ENCODE peak calls at places on chromosomes 11 and 22, in four cellular contexts. One of them, this sample, is unnamed.

GRCh38 chr11:125532668-125533067 is 36.6 kb upstream of the FEZ1 start:
- DNase-seq in stimulated activated CD8-positive, alpha-beta memory T cell treated with anti-CD3 and anti-CD28 coated beads, Interleukin-4, amount 100 ng/mL, for 1 hour: no peak
- DNase-seq in left colon: no peak
- DNase-seq in retinal pigment epithelial cell: no peak
- DNase-seq in this sample: no peak

GRCh38 chr11:831132-831864 is 1.5 kb upstream of the CD151 start:
- DNase-seq in left colon: no peak
- DNase-seq in retinal pigment epithelial cell: peak; percentile 43
- DNase-seq in stimulated activated CD8-positive, alpha-beta memory T cell treated with anti-CD3 and anti-CD28 coated beads, Interleukin-4, amount 100 ng/mL, for 1 hour: no peak
- DNase-seq in this sample: no peak

GRCh38 chr11:58292017-58292416 is 24.0 kb upstream of the OR10W1 start:
- DNase-seq in left colon: no peak
- DNase-seq in retinal pigment epithelial cell: no peak
- DNase-seq in stimulated activated CD8-positive, alpha-beta memory T cell treated with anti-CD3 and anti-CD28 coated beads, Interleukin-4, amount 100 ng/mL, for 1 hour: no peak
- DNase-seq in this sample: no peak

GRCh38 chr22:47161631-47162030 is 399.2 kb downstream of the TBC1D22A start:
- DNase-seq in stimulated activated CD8-positive, alpha-beta memory T cell treated with anti-CD3 and anti-CD28 coated beads, Interleukin-4, amount 100 ng/mL, for 1 hour: no peak
- DNase-seq in retinal pigment epithelial cell: no peak
- DNase-seq in left colon: no peak
- DNase-seq in this sample: no peak

GRCh38 chr22:46852771-46853170 is 90.3 kb downstream of the TBC1D22A start:
- DNase-seq in stimulated activated CD8-positive, alpha-beta memory T cell treated with anti-CD3 and anti-CD28 coated beads, Interleukin-4, amount 100 ng/mL, for 1 hour: no peak
- DNase-seq in left colon: no peak
- DNase-seq in retinal pigment epithelial cell: no peak
- DNase-seq in this sample: no peak

GRCh38 chr11:107695446-107695845 is 16.4 kb downstream of the SLN start:
- DNase-seq in left colon: no peak
- DNase-seq in retinal pigment epithelial cell: no peak
- DNase-seq in stimulated activated CD8-positive, alpha-beta memory T cell treated with anti-CD3 and anti-CD28 coated beads, Interleukin-4, amount 100 ng/mL, for 1 hour: no peak
- DNase-seq in this sample: no peak

GRCh38 chr11:68038718-68039525 is at the start of gene TCIRG1:
- DNase-seq in retinal pigment epithelial cell: no peak
- DNase-seq in stimulated activated CD8-positive, alpha-beta memory T cell treated with anti-CD3 and anti-CD28 coated beads, Interleukin-4, amount 100 ng/mL, for 1 hour: peak; percentile 17
- DNase-seq in left colon: peak; percentile 90
- DNase-seq in this sample: no peak

GRCh38 chr11:130448416-130449068 is at the start of gene ADAMTS15:
- DNase-seq in left colon: peak; percentile 81
- DNase-seq in retinal pigment epithelial cell: peak; percentile 61
- DNase-seq in stimulated activated CD8-positive, alpha-beta memory T cell treated with anti-CD3 and anti-CD28 coated beads, Interleukin-4, amount 100 ng/mL, for 1 hour: no peak
- DNase-seq in this sample: peak; percentile 40

GRCh38 chr11:119516060-119516459 is 93.1 kb upstream of the THY1 start:
- DNase-seq in stimulated activated CD8-positive, alpha-beta memory T cell treated with anti-CD3 and anti-CD28 coated beads, Interleukin-4, amount 100 ng/mL, for 1 hour: no peak
- DNase-seq in left colon: no peak
- DNase-seq in retinal pigment epithelial cell: no peak
- DNase-seq in this sample: no peak

GRCh38 chr11:121881806-121882205 is 234.2 kb downstream of the BLID start:
- DNase-seq in left colon: no peak
- DNase-seq in stimulated activated CD8-positive, alpha-beta memory T cell treated with anti-CD3 and anti-CD28 coated beads, Interleukin-4, amount 100 ng/mL, for 1 hour: no peak
- DNase-seq in retinal pigment epithelial cell: no peak
- DNase-seq in this sample: no peak

GRCh38 chr11:1830500-1831223 is 4.1 kb upstream of the SYT8 start:
- DNase-seq in left colon: peak; percentile 85
- DNase-seq in retinal pigment epithelial cell: no peak
- DNase-seq in stimulated activated CD8-positive, alpha-beta memory T cell treated with anti-CD3 and anti-CD28 coated beads, Interleukin-4, amount 100 ng/mL, for 1 hour: no peak
- DNase-seq in this sample: no peak

GRCh38 chr11:3155216-3155615 is 9.9 kb downstream of the OSBPL5 start:
- DNase-seq in retinal pigment epithelial cell: no peak
- DNase-seq in stimulated activated CD8-positive, alpha-beta memory T cell treated with anti-CD3 and anti-CD28 coated beads, Interleukin-4, amount 100 ng/mL, for 1 hour: no peak
- DNase-seq in left colon: peak; percentile 6
- DNase-seq in this sample: no peak

GRCh38 chr11:114244995-114245394 is 51.2 kb upstream of the NNMT start:
- DNase-seq in stimulated activated CD8-positive, alpha-beta memory T cell treated with anti-CD3 and anti-CD28 coated beads, Interleukin-4, amount 100 ng/mL, for 1 hour: no peak
- DNase-seq in left colon: no peak
- DNase-seq in retinal pigment epithelial cell: no peak
- DNase-seq in this sample: no peak

GRCh38 chr11:127006311-127006710 is 5.7 kb upstream of the KIRREL3 start:
- DNase-seq in retinal pigment epithelial cell: no peak
- DNase-seq in stimulated activated CD8-positive, alpha-beta memory T cell treated with anti-CD3 and anti-CD28 coated beads, Interleukin-4, amount 100 ng/mL, for 1 hour: no peak
- DNase-seq in left colon: no peak
- DNase-seq in this sample: no peak

GRCh38 chr11:35618497-35619029 is 303 bp downstream of the FJX1 start:
- DNase-seq in retinal pigment epithelial cell: no peak
- DNase-seq in left colon: peak; percentile 13
- DNase-seq in stimulated activated CD8-positive, alpha-beta memory T cell treated with anti-CD3 and anti-CD28 coated beads, Interleukin-4, amount 100 ng/mL, for 1 hour: no peak
- DNase-seq in this sample: no peak

GRCh38 chr22:40679964-40680818 is 907 bp downstream of the MCHR1 start:
- DNase-seq in left colon: no peak
- DNase-seq in stimulated activated CD8-positive, alpha-beta memory T cell treated with anti-CD3 and anti-CD28 coated beads, Interleukin-4, amount 100 ng/mL, for 1 hour: no peak
- DNase-seq in retinal pigment epithelial cell: no peak
- DNase-seq in this sample: no peak

GRCh38 chr11:88398372-88399140 is 61.0 kb upstream of the CTSC start:
- DNase-seq in retinal pigment epithelial cell: no peak
- DNase-seq in stimulated activated CD8-positive, alpha-beta memory T cell treated with anti-CD3 and anti-CD28 coated beads, Interleukin-4, amount 100 ng/mL, for 1 hour: no peak
- DNase-seq in left colon: no peak
- DNase-seq in this sample: no peak

GRCh38 chr11:28259177-28259843 is 151.1 kb downstream of the METTL15 start:
- DNase-seq in left colon: no peak
- DNase-seq in retinal pigment epithelial cell: no peak
- DNase-seq in stimulated activated CD8-positive, alpha-beta memory T cell treated with anti-CD3 and anti-CD28 coated beads, Interleukin-4, amount 100 ng/mL, for 1 hour: no peak
- DNase-seq in this sample: no peak

GRCh38 chr11:79097279-79097875 is 343.5 kb downstream of the TENM4 start:
- DNase-seq in left colon: no peak
- DNase-seq in retinal pigment epithelial cell: no peak
- DNase-seq in stimulated activated CD8-positive, alpha-beta memory T cell treated with anti-CD3 and anti-CD28 coated beads, Interleukin-4, amount 100 ng/mL, for 1 hour: no peak
- DNase-seq in this sample: no peak

GRCh38 chr11:93585758-93586157 is 42.6 kb upstream of the SMCO4 start:
- DNase-seq in retinal pigment epithelial cell: peak; percentile 39
- DNase-seq in left colon: no peak
- DNase-seq in stimulated activated CD8-positive, alpha-beta memory T cell treated with anti-CD3 and anti-CD28 coated beads, Interleukin-4, amount 100 ng/mL, for 1 hour: no peak
- DNase-seq in this sample: no peak

GRCh38 chr22:22450343-22450839 is 58.2 kb downstream of the ZNF280B start:
- DNase-seq in left colon: peak; percentile 45
- DNase-seq in retinal pigment epithelial cell: no peak
- DNase-seq in stimulated activated CD8-positive, alpha-beta memory T cell treated with anti-CD3 and anti-CD28 coated beads, Interleukin-4, amount 100 ng/mL, for 1 hour: no peak
- DNase-seq in this sample: no peak

GRCh38 chr11:9862981-9863380 is 199.1 kb downstream of the SWAP70 start:
- DNase-seq in left colon: no peak
- DNase-seq in retinal pigment epithelial cell: no peak
- DNase-seq in stimulated activated CD8-positive, alpha-beta memory T cell treated with anti-CD3 and anti-CD28 coated beads, Interleukin-4, amount 100 ng/mL, for 1 hour: no peak
- DNase-seq in this sample: no peak

GRCh38 chr11:23212829-23213228 is 352.6 kb upstream of the CCDC179 start:
- DNase-seq in retinal pigment epithelial cell: no peak
- DNase-seq in left colon: no peak
- DNase-seq in stimulated activated CD8-positive, alpha-beta memory T cell treated with anti-CD3 and anti-CD28 coated beads, Interleukin-4, amount 100 ng/mL, for 1 hour: no peak
- DNase-seq in this sample: no peak

GRCh38 chr22:41401781-41402648 is 20.3 kb downstream of the TEF start:
- DNase-seq in left colon: peak; percentile 87
- DNase-seq in retinal pigment epithelial cell: peak; percentile 92
- DNase-seq in stimulated activated CD8-positive, alpha-beta memory T cell treated with anti-CD3 and anti-CD28 coated beads, Interleukin-4, amount 100 ng/mL, for 1 hour: no peak
- DNase-seq in this sample: no peak

GRCh38 chr22:44111562-44112155 is 69.1 kb upstream of the PARVG start:
- DNase-seq in retinal pigment epithelial cell: no peak
- DNase-seq in left colon: no peak
- DNase-seq in stimulated activated CD8-positive, alpha-beta memory T cell treated with anti-CD3 and anti-CD28 coated beads, Interleukin-4, amount 100 ng/mL, for 1 hour: no peak
- DNase-seq in this sample: no peak

GRCh38 chr11:2217211-2218081 is 45.8 kb upstream of the TH start:
- DNase-seq in left colon: no peak
- DNase-seq in retinal pigment epithelial cell: no peak
- DNase-seq in stimulated activated CD8-positive, alpha-beta memory T cell treated with anti-CD3 and anti-CD28 coated beads, Interleukin-4, amount 100 ng/mL, for 1 hour: no peak
- DNase-seq in this sample: no peak